ENCODE peak calls at places on chromosomes 4 and X, in four cellular contexts. K is astrocyte of the spinal cord, L is choroid plexus epithelial cell, Q is endothelial cell. A is an unnamed sample.

GRCh38 chr4:1227817-1228216 is 21.1 kb downstream of the CTBP1 start:
- DNase-seq in L (no peak), K (no peak), Q (no peak), A (no peak)

GRCh38 chr4:170109586-170110289 is 20.0 kb upstream of the AADAT start:
- DNase-seq in L (peak; percentile 30), Q (no peak), K (no peak), A (no peak)

GRCh38 chr4:178322524-178323183 is 880.4 kb upstream of the AGA start:
- DNase-seq in L (no peak), Q (no peak), K (no peak), A (no peak)

GRCh38 chrX:19670321-19670750 is 155.0 kb upstream of the MAP3K15 start:
- DNase-seq in Q (no peak), K (peak; percentile 33), L (peak; percentile 70), A (no peak)

GRCh38 chrX:23797371-23798128 is 14.6 kb downstream of the SAT1 start:
- DNase-seq in Q (no peak), K (no peak), L (peak; percentile 16), A (no peak)

GRCh38 chr4:73608677-73609594 is 11.3 kb downstream of the RASSF6 start:
- DNase-seq in Q (no peak), L (peak; percentile 72), K (peak; percentile 73), A (no peak)

GRCh38 chr4:154989511-154989910 is 208.4 kb downstream of the RBM46 start:
- DNase-seq in Q (no peak), K (no peak), L (no peak), A (no peak)

GRCh38 chr4:42339935-42340406 is 57.3 kb upstream of the SHISA3 start:
- DNase-seq in L (peak; percentile 37), Q (no peak), K (peak; percentile 57), A (no peak)

GRCh38 chr4:164239976-164240375 is 514.0 kb upstream of the SMIM31 start:
- DNase-seq in K (peak; percentile 19), Q (no peak), L (peak; percentile 47), A (no peak)

GRCh38 chr4:165700855-165701254 is 172.2 kb upstream of the TLL1 start:
- DNase-seq in K (no peak), L (peak; percentile 25), Q (peak; percentile 11), A (no peak)

GRCh38 chr4:183158062-183158461 is 59.0 kb downstream of the WWC2 start:
- DNase-seq in Q (no peak), L (peak; percentile 95), K (peak; percentile 56), A (no peak)

GRCh38 chr4:161702287-161702686 is 461.5 kb downstream of the FSTL5 start:
- DNase-seq in K (no peak), L (no peak), Q (no peak), A (no peak)

GRCh38 chr4:15457401-15458201 is 12.1 kb upstream of the CC2D2A start:
- DNase-seq in L (peak; percentile 84), Q (no peak), K (peak; percentile 79), A (no peak)

GRCh38 chr4:70753630-70754029 is 31.9 kb downstream of the RUFY3 start:
- DNase-seq in Q (no peak), L (no peak), K (no peak), A (no peak)

GRCh38 chr4:80948995-80949394 is 81.5 kb upstream of the BMP3 start:
- DNase-seq in Q (no peak), K (no peak), L (no peak), A (no peak)

GRCh38 chrX:107429090-107429489 is 20.4 kb upstream of the FRMPD3 start:
- DNase-seq in L (peak; percentile 38), K (no peak), Q (peak; percentile 15), A (no peak)

GRCh38 chr4:105714071-105714521 is 5.5 kb downstream of the GSTCD start:
- DNase-seq in Q (no peak), L (peak; percentile 4), K (no peak), A (no peak)

GRCh38 chr4:1994935-1995334 is 13.8 kb downstream of the NELFA start:
- DNase-seq in L (peak; percentile 30), Q (no peak), K (no peak), A (no peak)

GRCh38 chr4:2942532-2943363 is 20.5 kb downstream of the NOP14 start:
- DNase-seq in L (no peak), Q (no peak), K (no peak), A (no peak)

GRCh38 chr4:116202524-116202923 is 882.9 kb downstream of the TRAM1L1 start:
- DNase-seq in K (no peak), L (no peak), Q (no peak), A (no peak)

GRCh38 chr4:10454726-10455125 is 2.5 kb downstream of the ZNF518B start:
- DNase-seq in L (no peak), Q (no peak), K (no peak), A (no peak)

GRCh38 chr4:19945501-19945900 is 306.2 kb upstream of the SLIT2 start:
- DNase-seq in Q (no peak), L (peak; percentile 64), K (no peak), A (no peak)

GRCh38 chr4:30610361-30610760 is 109.8 kb upstream of the PCDH7 start:
- DNase-seq in Q (no peak), K (peak; percentile 2), L (peak; percentile 10), A (no peak)

GRCh38 chr4:53377319-53378170 is at the start of gene FIP1L1:
- DNase-seq in Q (peak; percentile 95), L (peak; percentile 94), K (peak; percentile 93), A (peak; percentile 98)

GRCh38 chr4:155543126-155543765 is 123.4 kb upstream of the GUCY1A1 start:
- DNase-seq in Q (no peak), K (peak; percentile 74), L (no peak), A (no peak)

GRCh38 chr4:117783716-117784115 is 250.6 kb upstream of the NDST3 start:
- DNase-seq in L (peak; percentile 12), Q (no peak), K (peak; percentile 63), A (no peak)

GRCh38 chr4:86855572-86855971 is 6.4 kb upstream of the SLC10A6 start:
- DNase-seq in Q (no peak), K (peak; percentile 36), L (peak; percentile 26), A (no peak)

GRCh38 chrX:48531359-48531954 is 8.1 kb upstream of the TBC1D25 start:
- DNase-seq in L (peak; percentile 62), K (peak; percentile 69), Q (no peak), A (no peak)

GRCh38 chr4:184860018-184860530 is 34.3 kb upstream of the ACSL1 start:
- DNase-seq in L (no peak), Q (no peak), K (no peak), A (no peak)
- TF ChIP-seq CTCF in L (no peak), Q (no peak), K (no peak), A (no peak)

GRCh38 chr4:147794787-147795413 is 63.0 kb downstream of the ARHGAP10 start:
- DNase-seq in L (no peak), K (no peak), Q (no peak), A (no peak)

GRCh38 chr4:147791870-147792269 is 60.0 kb downstream of the ARHGAP10 start:
- DNase-seq in K (no peak), Q (no peak), L (peak; percentile 56), A (no peak)

GRCh38 chr4:147793973-147794690 is 62.2 kb downstream of the ARHGAP10 start:
- DNase-seq in K (no peak), Q (no peak), L (peak; percentile 28), A (no peak)

GRCh38 chr4:147791341-147791740 is 59.5 kb downstream of the ARHGAP10 start:
- DNase-seq in K (no peak), Q (no peak), L (no peak), A (no peak)

GRCh38 chr4:147793569-147793968 is 61.7 kb downstream of the ARHGAP10 start:
- DNase-seq in L (peak; percentile 45), K (no peak), Q (no peak), A (no peak)
- TF ChIP-seq CTCF in L (no peak), K (no peak), Q (no peak), A (no peak)

GRCh38 chr4:147570616-147571015 is 46.6 kb upstream of the TMEM184C start:
- DNase-seq in K (peak; percentile 36), Q (no peak), L (peak; percentile 73), A (no peak)
- TF ChIP-seq CTCF in K (peak; percentile 33), Q (no peak), L (peak; percentile 65), A (no peak)

DNA sequence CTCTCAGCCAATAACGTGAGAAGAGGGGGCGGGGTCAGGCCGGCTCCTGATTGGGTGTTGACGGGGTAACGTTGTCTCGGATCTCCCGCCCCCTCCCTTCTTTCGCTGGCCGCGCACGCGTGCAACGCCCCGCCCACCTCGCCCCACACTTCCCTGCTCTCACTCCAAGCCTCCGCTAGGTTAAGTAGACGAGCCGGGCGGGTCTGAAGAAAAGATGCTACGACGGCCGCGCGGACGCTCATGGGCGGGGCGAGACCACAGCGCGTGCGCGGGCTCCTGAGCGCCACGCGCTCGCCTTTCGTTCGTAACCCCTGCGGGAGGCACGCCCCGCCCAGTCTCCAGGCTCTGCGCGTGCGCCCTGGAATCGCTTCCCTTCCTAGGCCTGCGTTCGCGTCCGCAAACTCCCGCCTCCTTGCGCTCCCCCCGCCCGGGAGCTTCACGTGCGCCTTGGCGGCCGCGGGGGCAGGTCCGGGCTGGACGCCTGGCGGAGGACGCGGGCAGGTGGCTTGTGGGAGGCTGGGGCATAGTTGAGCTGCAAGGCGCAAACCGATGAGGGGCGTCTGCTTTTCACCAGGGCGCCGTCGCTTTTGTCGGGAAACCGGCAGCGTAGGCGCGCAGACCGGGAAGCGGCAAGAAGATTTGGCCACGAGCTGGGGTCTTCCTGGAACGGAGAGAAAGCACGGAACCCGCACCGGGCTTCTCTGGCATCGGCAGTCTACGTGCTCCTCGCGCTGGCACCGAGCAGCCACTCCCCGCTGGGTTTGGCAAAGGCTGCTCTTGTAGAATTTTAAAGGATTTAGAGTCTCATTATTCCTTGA is 467 bp upstream of the PGRMC2 start:
- DNase-seq in L (peak; percentile 100), K (peak; percentile 100), Q (peak; percentile 98), A (peak; percentile 99)
- TF ChIP-seq CTCF in L (peak; percentile 32), K (peak; percentile 3), Q (no peak), A (peak; percentile 34)

DNA sequence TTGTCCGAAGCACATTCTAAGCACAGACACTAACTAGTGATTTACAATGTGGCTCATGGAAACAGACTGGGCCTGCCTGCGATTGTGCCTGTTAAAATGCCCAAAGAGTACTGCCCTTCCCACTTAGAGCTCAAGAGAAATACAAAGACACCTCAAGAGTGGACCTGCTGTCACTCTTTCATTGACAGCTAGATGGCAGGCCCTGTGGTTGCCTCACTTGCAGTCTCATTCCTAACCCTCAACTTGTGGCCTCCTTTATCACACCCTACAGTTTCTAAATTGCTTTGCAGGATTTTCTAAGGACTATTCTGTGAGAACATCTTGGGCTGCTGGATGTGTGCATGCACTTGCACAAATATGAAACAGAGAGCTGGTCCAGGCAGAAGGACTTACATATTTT is 331.0 kb upstream of the EMCN start:
- DNase-seq in L (no peak), K (no peak), Q (no peak), A (no peak)
- TF ChIP-seq CTCF in L (peak; percentile 23), K (peak; percentile 7), Q (no peak), A (no peak)

DNA sequence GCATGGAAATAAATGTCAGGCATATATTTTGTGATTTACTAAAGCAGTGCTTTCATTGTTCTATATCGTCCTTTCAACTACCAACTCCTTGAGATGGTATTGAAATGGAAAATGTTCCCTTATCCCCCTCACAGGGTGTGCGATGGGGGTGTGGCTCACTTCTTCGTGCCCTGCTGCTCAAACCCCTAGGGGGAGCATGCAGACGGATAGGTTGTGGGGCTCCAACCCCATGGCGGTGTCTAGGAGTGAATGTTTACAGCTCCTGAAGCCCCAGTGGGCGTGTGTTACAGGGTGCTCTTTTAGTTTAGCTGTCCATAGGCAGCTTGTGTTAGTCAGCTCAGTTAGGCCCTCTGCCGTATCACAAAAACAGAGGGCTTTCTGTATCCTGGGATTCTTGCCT is 287.7 kb upstream of the EMCN start:
- DNase-seq in L (no peak), K (no peak), Q (no peak), A (no peak)
- TF ChIP-seq CTCF in L (no peak), K (no peak), Q (no peak), A (no peak)